ENCODE peak calls at places on chromosomes 5 and 9, in nine cellular contexts. One of them, this sample, is unnamed.

GRCh38 chr9:76302947-76303550 is 91.2 kb downstream of the RFK start:
- DNase-seq in NCI-H1417: peak
- DNase-seq in tibial nerve: no peak
- DNase-seq in heart left ventricle: no peak
- DNase-seq in NCI-H510A treated with DMSO at 0.1 percent for 48 hours: peak
- DNase-seq in Calu3: no peak
- DNase-seq in GM10248: peak
- DNase-seq in lung microvascular endothelial cell: peak
- DNase-seq in left colon: no peak
- DNase-seq in this sample: no peak

GRCh38 chr5:84549054-84549453 is 164.4 kb upstream of the EDIL3 start:
- DNase-seq in heart left ventricle: no peak
- DNase-seq in left colon: no peak
- DNase-seq in NCI-H1417: no peak
- DNase-seq in tibial nerve: no peak
- DNase-seq in GM10248: no peak
- DNase-seq in lung microvascular endothelial cell: no peak
- DNase-seq in Calu3: no peak
- DNase-seq in NCI-H510A treated with DMSO at 0.1 percent for 48 hours: no peak
- DNase-seq in this sample: no peak

GRCh38 chr5:136047858-136048257 is 19.1 kb downstream of the TGFBI start:
- DNase-seq in GM10248: no peak
- DNase-seq in left colon: no peak
- DNase-seq in tibial nerve: no peak
- DNase-seq in heart left ventricle: peak
- DNase-seq in lung microvascular endothelial cell: peak
- DNase-seq in NCI-H510A treated with DMSO at 0.1 percent for 48 hours: no peak
- DNase-seq in Calu3: no peak
- DNase-seq in NCI-H1417: no peak
- DNase-seq in this sample: no peak

GRCh38 chr9:136148766-136149165 is 30.1 kb upstream of the TMEM250 start:
- DNase-seq in NCI-H1417: no peak
- DNase-seq in tibial nerve: no peak
- DNase-seq in lung microvascular endothelial cell: no peak
- DNase-seq in heart left ventricle: no peak
- DNase-seq in GM10248: no peak
- DNase-seq in NCI-H510A treated with DMSO at 0.1 percent for 48 hours: no peak
- DNase-seq in Calu3: no peak
- DNase-seq in left colon: no peak
- DNase-seq in this sample: no peak

GRCh38 chr9:96087669-96088299 is 212.3 kb downstream of the ERCC6L2 start:
- DNase-seq in NCI-H1417: peak
- DNase-seq in lung microvascular endothelial cell: no peak
- DNase-seq in Calu3: peak
- DNase-seq in NCI-H510A treated with DMSO at 0.1 percent for 48 hours: no peak
- DNase-seq in tibial nerve: no peak
- DNase-seq in left colon: no peak
- DNase-seq in GM10248: no peak
- DNase-seq in heart left ventricle: no peak
- DNase-seq in this sample: no peak

GRCh38 chr5:961711-962240 is 46.8 kb upstream of the NKD2 start:
- DNase-seq in heart left ventricle: no peak
- DNase-seq in left colon: peak
- DNase-seq in Calu3: no peak
- DNase-seq in lung microvascular endothelial cell: no peak
- DNase-seq in GM10248: no peak
- DNase-seq in NCI-H510A treated with DMSO at 0.1 percent for 48 hours: no peak
- DNase-seq in tibial nerve: no peak
- DNase-seq in NCI-H1417: no peak
- DNase-seq in this sample: no peak

GRCh38 chr9:8282555-8282954 is 483.0 kb upstream of the DMAC1 start:
- DNase-seq in heart left ventricle: no peak
- DNase-seq in NCI-H510A treated with DMSO at 0.1 percent for 48 hours: no peak
- DNase-seq in Calu3: no peak
- DNase-seq in lung microvascular endothelial cell: no peak
- DNase-seq in GM10248: no peak
- DNase-seq in NCI-H1417: peak
- DNase-seq in left colon: no peak
- DNase-seq in tibial nerve: no peak
- DNase-seq in this sample: no peak

GRCh38 chr5:97266576-97266975 is 83.5 kb upstream of the RIOK2 start:
- DNase-seq in left colon: no peak
- DNase-seq in NCI-H1417: no peak
- DNase-seq in heart left ventricle: peak
- DNase-seq in GM10248: no peak
- DNase-seq in lung microvascular endothelial cell: peak
- DNase-seq in Calu3: no peak
- DNase-seq in NCI-H510A treated with DMSO at 0.1 percent for 48 hours: no peak
- DNase-seq in tibial nerve: peak
- DNase-seq in this sample: no peak

GRCh38 chr9:131214457-131214856 is 61.9 kb downstream of the FAM78A start:
- DNase-seq in GM10248: no peak
- DNase-seq in left colon: no peak
- DNase-seq in lung microvascular endothelial cell: peak
- DNase-seq in heart left ventricle: no peak
- DNase-seq in NCI-H1417: no peak
- DNase-seq in tibial nerve: no peak
- DNase-seq in Calu3: no peak
- DNase-seq in NCI-H510A treated with DMSO at 0.1 percent for 48 hours: no peak
- DNase-seq in this sample: no peak

GRCh38 chr5:142128675-142129208 is 20.2 kb downstream of the NDFIP1 start:
- DNase-seq in GM10248: no peak
- DNase-seq in tibial nerve: no peak
- DNase-seq in Calu3: no peak
- DNase-seq in heart left ventricle: no peak
- DNase-seq in NCI-H510A treated with DMSO at 0.1 percent for 48 hours: no peak
- DNase-seq in left colon: no peak
- DNase-seq in lung microvascular endothelial cell: peak
- DNase-seq in NCI-H1417: no peak
- DNase-seq in this sample: no peak

GRCh38 chr9:8802242-8802641 is 1002.7 kb upstream of the DMAC1 start:
- DNase-seq in left colon: no peak
- DNase-seq in tibial nerve: no peak
- DNase-seq in GM10248: no peak
- DNase-seq in NCI-H1417: no peak
- DNase-seq in heart left ventricle: no peak
- DNase-seq in Calu3: no peak
- DNase-seq in lung microvascular endothelial cell: no peak
- DNase-seq in NCI-H510A treated with DMSO at 0.1 percent for 48 hours: no peak
- DNase-seq in this sample: no peak

GRCh38 chr5:180605554-180606214 is 14.4 kb upstream of the SCGB3A1 start:
- DNase-seq in heart left ventricle: no peak
- DNase-seq in Calu3: peak
- DNase-seq in GM10248: peak
- DNase-seq in left colon: peak
- DNase-seq in NCI-H510A treated with DMSO at 0.1 percent for 48 hours: no peak
- DNase-seq in lung microvascular endothelial cell: peak
- DNase-seq in tibial nerve: peak
- DNase-seq in NCI-H1417: peak
- DNase-seq in this sample: peak